ENCODE peak calls at places on chromosomes 1 and 21, in seven cellular contexts. K, A, H, E, D, M and F are unnamed samples.

GRCh38 chr1:110440877-110441276 is 10.1 kb upstream of the PROK1 start:
- DNase-seq in M (peak), K (no peak), D (no peak), E (no peak), H (peak), A (no peak), F (no peak)

GRCh38 chr21:25428537-25428936 is 178.7 kb downstream of the MRPL39 start:
- DNase-seq in M (no peak), H (no peak), E (no peak), D (no peak), A (no peak), K (no peak), F (no peak)

GRCh38 chr21:39712976-39713375 is 32.0 kb upstream of the IGSF5 start:
- DNase-seq in D (no peak), E (peak), H (no peak), K (no peak), A (no peak), M (no peak), F (no peak)

GRCh38 chr1:114482585-114482984 is 28.4 kb downstream of the TRIM33 start:
- DNase-seq in E (no peak), D (no peak), M (no peak), K (no peak), H (no peak), A (no peak), F (no peak)

GRCh38 chr1:245843101-245843500 is 664.0 kb downstream of the SMYD3 start:
- DNase-seq in M (no peak), A (no peak), D (no peak), E (no peak), H (no peak), K (no peak), F (no peak)

GRCh38 chr1:23210351-23210785 is 6.9 kb downstream of the HTR1D start:
- DNase-seq in A (no peak), H (no peak), E (peak), K (no peak), D (no peak), M (peak), F (no peak)

GRCh38 chr1:179709841-179710329 is 33.2 kb upstream of the FAM163A start:
- DNase-seq in D (no peak), A (no peak), E (no peak), H (peak), M (no peak), K (no peak), F (no peak)

GRCh38 chr1:224157316-224157715 is 25.7 kb upstream of the DEGS1 start:
- DNase-seq in E (no peak), D (no peak), K (no peak), M (no peak), H (no peak), A (no peak), F (no peak)

GRCh38 chr1:81699234-81699633 is 101.5 kb upstream of the ADGRL2 start:
- DNase-seq in H (no peak), A (no peak), K (no peak), E (no peak), D (no peak), M (peak), F (no peak)

GRCh38 chr1:33905241-33905640 is 41.4 kb downstream of the HMGB4 start:
- DNase-seq in D (no peak), A (no peak), E (no peak), M (no peak), H (no peak), K (no peak), F (no peak)

GRCh38 chr1:242506724-242507123 is 17.8 kb downstream of the PLD5 start:
- DNase-seq in H (no peak), K (no peak), A (no peak), D (no peak), E (no peak), M (no peak), F (no peak)

GRCh38 chr1:205602118-205602517 is 29.7 kb downstream of the ELK4 start:
- DNase-seq in D (no peak), H (no peak), E (no peak), A (no peak), M (no peak), K (no peak), F (no peak)

GRCh38 chr1:229227298-229227919 is 43.5 kb upstream of the RAB4A start:
- DNase-seq in A (peak), M (peak), D (peak), K (peak), E (peak), H (peak), F (peak)

GRCh38 chr1:177511036-177511435 is 340.3 kb downstream of the BRINP2 start:
- DNase-seq in A (no peak), K (no peak), M (peak), H (no peak), D (no peak), E (no peak), F (no peak)

GRCh38 chr1:59422921-59423575 is 126.2 kb downstream of the FGGY start:
- DNase-seq in D (no peak), M (peak), H (peak), K (peak), E (no peak), A (no peak), F (no peak)

GRCh38 chr1:7408771-7409150 is 362.3 kb upstream of the VAMP3 start:
- DNase-seq in D (no peak), K (peak), M (no peak), H (no peak), E (peak), A (no peak), F (no peak)

GRCh38 chr1:52424238-52424637 is 19.8 kb downstream of the PRPF38A start:
- DNase-seq in K (no peak), D (no peak), M (no peak), A (no peak), H (no peak), E (no peak), F (no peak)

GRCh38 chr1:170461762-170462384 is 70.1 kb upstream of the GORAB start:
- DNase-seq in K (no peak), A (no peak), E (no peak), M (peak), D (no peak), H (no peak), F (no peak)

GRCh38 chr1:62241357-62242131 is 46.9 kb downstream of the L1TD1 start:
- DNase-seq in E (no peak), M (peak), A (no peak), K (no peak), H (no peak), D (no peak), F (peak)

GRCh38 chr1:63772876-63773275 is 941 bp upstream of the ROR1 start:
- DNase-seq in D (no peak), M (no peak), H (no peak), K (no peak), A (no peak), E (no peak), F (no peak)

GRCh38 chr21:42833439-42833815 is 45.9 kb downstream of the WDR4 start:
- DNase-seq in A (peak), E (peak), D (peak), M (no peak), K (peak), H (no peak), F (no peak)

GRCh38 chr1:100391675-100392074 is 39.4 kb downstream of the CDC14A start:
- DNase-seq in K (no peak), H (no peak), M (no peak), D (no peak), A (peak), E (no peak), F (no peak)

GRCh38 chr1:212646588-212646987 is 38.0 kb downstream of the ATF3 start:
- DNase-seq in D (no peak), H (no peak), E (no peak), A (no peak), K (no peak), M (no peak), F (no peak)

GRCh38 chr21:44337941-44338895 is 972 bp downstream of the CFAP410 start:
- DNase-seq in A (no peak), M (peak), E (peak), H (peak), D (peak), K (peak), F (peak)

GRCh38 chr1:36008546-36009197 is 75.2 kb upstream of the TEKT2 start:
- DNase-seq in H (no peak), M (peak), E (no peak), D (no peak), A (no peak), K (no peak), F (no peak)

GRCh38 chr1:150516050-150516591 is 569 bp downstream of the FALEC start:
- DNase-seq in E (peak), A (no peak), H (no peak), M (peak), D (peak), K (peak), F (no peak)

GRCh38 chr1:11421443-11421842 is 57.5 kb upstream of the DISP3 start:
- DNase-seq in E (no peak), H (no peak), D (no peak), K (no peak), A (no peak), M (no peak), F (no peak)

GRCh38 chr1:73914994-73915393 is 283.0 kb downstream of the LRRIQ3 start:
- DNase-seq in K (no peak), H (no peak), E (no peak), M (no peak), D (no peak), A (no peak), F (no peak)

DNA sequence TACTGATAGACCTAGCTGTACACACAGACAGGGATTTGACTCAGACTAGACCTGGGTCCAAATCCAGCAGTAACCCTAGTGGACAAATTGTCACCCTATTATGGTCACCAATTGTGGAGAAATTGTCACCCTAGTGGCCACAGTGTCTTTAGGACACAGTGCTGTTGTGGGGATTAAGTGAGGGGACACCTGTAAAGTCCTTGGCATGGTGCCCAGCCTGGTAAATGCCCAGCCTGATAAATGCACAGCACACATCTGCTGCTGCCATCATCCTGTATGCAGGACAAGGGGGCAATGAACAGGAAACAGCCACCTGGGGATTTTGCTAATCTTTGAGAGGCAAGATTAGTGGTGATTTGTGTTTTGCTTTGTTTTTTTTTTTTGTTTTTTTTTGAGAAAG is 2.3 kb downstream of the TMEM61 start:
- DNase-seq in K (peak), M (no peak), A (peak), E (no peak), D (no peak), H (no peak), F (no peak)
- TF ChIP-seq CTCF in K (no peak), M (no peak), A (no peak), E (no peak), D (no peak), H (no peak), F (no peak)

GRCh38 chr1:213931804-213932203 is 56.0 kb upstream of the PROX1 start:
- DNase-seq in A (no peak), E (peak), H (no peak), M (peak), D (no peak), K (no peak), F (peak)
- TF ChIP-seq CTCF in A (no peak), E (peak), H (no peak), M (no peak), D (no peak), K (no peak), F (peak)

DNA sequence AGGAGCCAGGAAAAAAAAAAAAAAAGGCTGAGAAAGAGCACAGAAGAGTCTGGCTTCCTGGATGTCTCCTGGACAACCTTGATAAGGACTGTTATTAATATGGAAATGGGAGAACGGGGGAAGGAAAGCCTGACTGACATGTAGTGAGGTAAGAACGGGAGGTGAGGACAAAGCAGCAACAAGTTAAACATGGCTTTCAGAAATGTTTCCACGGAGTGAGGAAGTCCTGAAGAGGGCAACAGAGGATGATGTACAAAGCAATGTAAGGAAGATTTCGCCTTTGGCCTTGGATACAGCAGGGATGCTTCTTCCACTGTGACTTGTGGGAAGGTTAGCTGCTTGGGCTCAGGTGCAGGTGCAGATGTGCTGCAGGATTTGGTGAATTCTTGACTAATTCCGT is 11.9 kb upstream of the NIBAN1 start:
- DNase-seq in D (no peak), M (peak), K (no peak), E (no peak), A (no peak), H (no peak), F (no peak)
- TF ChIP-seq CTCF in D (no peak), M (peak), K (no peak), E (peak), A (no peak), H (no peak), F (no peak)

GRCh38 chr1:160431571-160431970 is 31.2 kb downstream of the VANGL2 start:
- DNase-seq in A (no peak), H (no peak), D (no peak), M (no peak), K (no peak), E (no peak), F (no peak)
- TF ChIP-seq CTCF in A (no peak), H (no peak), D (no peak), M (no peak), K (no peak), E (no peak), F (no peak)

DNA sequence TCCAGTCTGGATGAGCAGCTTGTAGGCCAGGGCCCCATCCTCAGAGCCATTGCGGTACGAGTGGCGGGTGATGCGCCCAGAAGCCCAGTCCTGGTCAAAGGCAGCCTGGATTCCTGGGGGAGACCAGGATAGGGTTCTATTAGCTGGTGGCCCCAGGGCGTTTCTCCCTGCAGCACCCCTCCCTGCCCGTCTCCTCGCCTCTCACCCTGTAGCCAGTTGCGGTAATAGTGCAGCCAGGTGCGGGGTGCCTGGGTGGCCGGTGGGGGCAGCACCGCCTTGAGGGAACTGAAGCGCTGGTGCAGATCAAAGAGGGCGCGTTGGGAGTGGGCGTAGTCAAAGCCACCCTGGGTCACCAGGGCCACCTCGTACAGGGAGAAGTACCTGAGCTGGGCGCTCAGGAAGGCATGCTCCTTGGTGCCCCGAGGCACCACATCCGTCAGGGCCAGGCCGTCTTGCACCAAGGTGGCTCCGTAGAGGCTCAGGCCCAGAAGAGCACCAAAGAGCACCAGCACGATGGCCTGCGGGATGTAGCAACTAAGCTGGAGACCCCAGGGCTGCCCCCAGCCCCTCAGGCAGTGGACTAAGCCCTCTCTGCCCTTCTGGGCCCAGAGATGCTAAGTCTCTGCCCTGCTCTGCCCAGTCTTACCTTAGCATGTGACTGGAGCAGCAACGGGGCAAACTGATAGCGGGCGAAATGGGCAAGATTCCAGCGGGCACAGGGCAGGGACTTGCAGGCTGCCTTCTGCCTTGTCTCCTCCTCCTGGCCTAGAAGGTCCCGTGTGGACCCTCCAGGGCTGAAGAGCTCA is 15.7 kb downstream of the PTCH2 start:
- DNase-seq in E (peak), M (no peak), K (peak), A (no peak), H (peak), D (no peak), F (peak)
- TF ChIP-seq CTCF in E (peak), M (no peak), K (no peak), A (no peak), H (no peak), D (no peak), F (no peak)